ENCODE peak calls at places on chromosome 10, in seven cellular contexts. Y, H, S, T, B, U and C are unnamed samples.
A peak's percentile ranks its signal among the peaks of the same experiment; 100 is the strongest.

GRCh38 chr10:91219371-91220193 is 881 bp upstream of the PCGF5 start:
- DNase-seq in Y (no peak), H (no peak), S (no peak), T (no peak), B (no peak), U (no peak), C (no peak)

GRCh38 chr10:123798856-123799255 is 92.8 kb downstream of the CPXM2 start:
- DNase-seq in Y (no peak), H (no peak), S (no peak), T (no peak), B (no peak), U (no peak), C (no peak)

GRCh38 chr10:728603-729002 is 39.1 kb upstream of the DIP2C start:
- DNase-seq in Y (no peak), H (no peak), S (no peak), T (no peak), B (no peak), U (no peak), C (no peak)

GRCh38 chr10:81920213-81920829 is 45.3 kb downstream of the NRG3 start:
- DNase-seq in Y (no peak), H (no peak), S (peak; percentile 55), T (no peak), B (no peak), U (no peak), C (no peak)

GRCh38 chr10:21497177-21497807 is 28.2 kb downstream of the SKIDA1 start:
- DNase-seq in Y (peak; percentile 55), H (no peak), S (peak; percentile 80), T (peak; percentile 88), B (peak; percentile 92), U (peak; percentile 95), C (no peak)

GRCh38 chr10:22010973-22011408 is 7.5 kb upstream of the DNAJC1 start:
- DNase-seq in Y (no peak), H (no peak), S (no peak), T (no peak), B (no peak), U (no peak), C (no peak)

GRCh38 chr10:47290338-47290737 is 9.7 kb upstream of the GDF10 start:
- DNase-seq in Y (no peak), H (no peak), S (no peak), T (no peak), B (no peak), U (no peak), C (no peak)

GRCh38 chr10:15333909-15334649 is 37.0 kb downstream of the FAM171A1 start:
- DNase-seq in Y (peak; percentile 82), H (peak; percentile 76), S (no peak), T (no peak), B (no peak), U (no peak), C (no peak)

GRCh38 chr10:29304259-29305030 is 15.6 kb downstream of the LYZL1 start:
- DNase-seq in Y (peak; percentile 23), H (peak; percentile 45), S (peak; percentile 65), T (peak; percentile 58), B (peak; percentile 26), U (peak; percentile 15), C (no peak)

GRCh38 chr10:19891429-19891828 is 75.2 kb downstream of the PLXDC2 start:
- DNase-seq in Y (no peak), H (no peak), S (no peak), T (no peak), B (no peak), U (no peak), C (no peak)

GRCh38 chr10:68208424-68209042 is 23.4 kb downstream of the ATOH7 start:
- DNase-seq in Y (peak; percentile 23), H (no peak), S (peak; percentile 77), T (no peak), B (no peak), U (no peak), C (no peak)

GRCh38 chr10:54125098-54125747 is 675.8 kb downstream of the PCDH15 start:
- DNase-seq in Y (no peak), H (no peak), S (no peak), T (no peak), B (no peak), U (no peak), C (no peak)

GRCh38 chr10:54133201-54133600 is 667.8 kb downstream of the PCDH15 start:
- DNase-seq in Y (no peak), H (no peak), S (no peak), T (no peak), B (no peak), U (no peak), C (no peak)

GRCh38 chr10:54131833-54132232 is 669.2 kb downstream of the PCDH15 start:
- DNase-seq in Y (no peak), H (no peak), S (no peak), T (no peak), B (no peak), U (no peak), C (no peak)

DNA sequence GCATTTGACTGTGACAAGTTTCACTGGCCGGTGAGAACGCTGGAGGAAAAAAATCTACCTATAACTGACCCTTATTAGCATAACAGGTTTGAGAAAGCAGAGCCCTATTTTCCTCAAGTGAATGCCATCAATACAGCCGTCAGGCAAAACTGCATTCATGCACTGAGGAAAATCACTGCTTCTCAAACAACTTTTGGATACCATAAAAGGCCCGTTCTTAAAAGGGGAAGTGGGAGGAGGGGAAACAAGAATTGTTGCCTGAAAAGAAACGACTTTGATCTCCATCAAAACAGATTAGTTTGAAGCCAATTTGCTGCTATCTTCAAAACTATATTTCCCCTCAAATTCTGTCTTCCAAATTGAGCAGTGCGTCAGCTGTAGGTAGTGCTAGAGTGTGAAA is 670.6 kb downstream of the PCDH15 start:
- DNase-seq in Y (no peak), H (no peak), S (no peak), T (no peak), B (no peak), U (no peak), C (no peak)
- TF ChIP-seq CTCF in Y (no peak), H (no peak), S (no peak), T (no peak), B (no peak), U (no peak), C (no peak)

DNA sequence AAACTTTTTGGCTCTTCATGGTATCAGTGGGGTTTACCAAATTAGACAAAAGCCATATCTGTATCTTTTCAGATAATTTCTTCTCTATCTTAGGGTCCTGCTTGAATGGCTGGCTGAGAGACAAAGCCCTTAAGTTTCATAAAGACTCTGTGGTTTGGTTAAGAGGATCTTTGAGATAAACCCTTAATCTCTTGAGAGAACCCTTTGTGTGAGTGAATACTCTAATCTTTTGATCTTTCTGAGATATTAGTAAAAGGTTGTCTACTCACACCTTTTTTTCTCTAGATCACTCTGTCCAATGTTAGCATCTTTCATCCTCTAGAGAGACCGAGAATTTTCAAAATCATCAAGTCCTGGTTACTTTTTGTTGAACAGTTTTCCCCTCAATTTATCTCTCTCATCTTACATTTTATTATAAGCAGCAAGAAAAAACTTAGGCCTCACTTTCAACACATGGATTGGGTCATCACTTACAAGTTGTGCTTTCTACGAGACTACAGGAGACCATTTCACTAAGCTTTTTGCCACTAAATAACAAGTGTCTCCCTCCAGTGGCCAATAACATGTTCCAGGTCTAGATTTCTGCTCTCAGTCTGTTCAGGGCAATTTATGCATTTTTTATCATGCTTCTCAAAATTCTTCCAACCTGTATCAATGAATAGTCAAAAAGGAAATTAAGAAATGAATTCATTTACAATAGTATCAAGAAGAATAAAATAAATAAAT is 28.4 kb downstream of the DNAJC9 start:
- DNase-seq in Y (no peak), H (no peak), S (no peak), T (no peak), B (no peak), U (no peak), C (no peak)
- TF ChIP-seq CTCF in Y (peak; percentile 40), H (peak; percentile 48), S (peak; percentile 29), T (no peak), B (no peak), U (no peak), C (no peak)

DNA sequence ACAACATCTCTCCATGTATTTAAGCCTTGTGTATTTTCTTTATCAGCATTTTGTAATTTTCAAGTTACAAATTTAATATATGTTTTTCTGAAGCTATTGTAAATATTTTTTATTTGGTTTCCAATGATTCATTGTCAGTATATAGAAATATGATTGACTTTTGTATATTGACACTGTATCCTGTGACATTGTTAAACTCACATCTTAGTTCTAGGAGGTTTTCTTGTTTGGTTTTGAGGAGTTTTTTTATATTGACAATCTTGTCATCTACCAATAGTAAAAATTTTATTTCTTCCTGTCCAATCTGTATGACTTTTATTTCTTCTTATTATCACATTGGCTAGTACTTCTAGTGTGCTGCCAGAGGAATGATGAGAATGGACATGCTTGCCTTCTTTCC is 393.7 kb downstream of the GPAM start:
- DNase-seq in Y (no peak), H (no peak), S (no peak), T (no peak), B (no peak), U (no peak), C (no peak)
- TF ChIP-seq CTCF in Y (no peak), H (no peak), S (no peak), T (no peak), B (no peak), U (no peak), C (no peak)

GRCh38 chr10:114877301-114877644 is 55.7 kb downstream of the FHIP2A start:
- DNase-seq in Y (no peak), H (no peak), S (no peak), T (no peak), B (no peak), U (no peak), C (no peak)

GRCh38 chr10:114879093-114879492 is 57.5 kb downstream of the FHIP2A start:
- DNase-seq in Y (no peak), H (no peak), S (no peak), T (no peak), B (no peak), U (no peak), C (no peak)

GRCh38 chr10:114874827-114875541 is 53.4 kb downstream of the FHIP2A start:
- DNase-seq in Y (no peak), H (no peak), S (peak; percentile 71), T (no peak), B (no peak), U (peak; percentile 28), C (no peak)

GRCh38 chr10:114876602-114877300 is 55.2 kb downstream of the FHIP2A start:
- DNase-seq in Y (no peak), H (no peak), S (peak; percentile 81), T (peak; percentile 33), B (peak; percentile 48), U (peak; percentile 54), C (no peak)

GRCh38 chr10:114876169-114876568 is 54.6 kb downstream of the FHIP2A start:
- DNase-seq in Y (no peak), H (no peak), S (no peak), T (no peak), B (no peak), U (no peak), C (no peak)
- TF ChIP-seq CTCF in Y (no peak), H (no peak), S (no peak), T (no peak), B (no peak), U (no peak), C (no peak)

GRCh38 chr10:119457966-119458766 is 84.4 kb downstream of the RGS10 start:
- DNase-seq in Y (no peak), H (no peak), S (no peak), T (no peak), B (no peak), U (no peak), C (no peak)
- TF ChIP-seq CTCF in Y (no peak), H (no peak), S (no peak), T (no peak), B (no peak), U (no peak), C (no peak)